ENCODE peak calls at places on chromosomes 13 and 19, in four cellular contexts. H is K562, J is H1, L is HepG2. Y is an unnamed sample.

GRCh38 chr19:12139309-12139708 is 841 bp downstream of the ZNF20 start:
- DNase-seq in H (no peak), J (no peak), L (no peak), Y (no peak)

GRCh38 chr13:109427695-109428094 is 358.7 kb downstream of the IRS2 start:
- DNase-seq in J (no peak), L (no peak), H (no peak), Y (no peak)

GRCh38 chr19:12284631-12285030 is 10.1 kb downstream of the ZNF44 start:
- DNase-seq in J (no peak), L (no peak), H (no peak), Y (no peak)

GRCh38 chr13:42333613-42334328 is 61.8 kb downstream of the AKAP11 start:
- DNase-seq in J (no peak), L (peak), H (no peak), Y (peak)

GRCh38 chr19:2962018-2962670 is 15.2 kb upstream of the TLE6 start:
- DNase-seq in L (peak), J (no peak), H (peak), Y (peak)

GRCh38 chr19:43589680-43590079 is 6.3 kb downstream of the IRGQ start:
- DNase-seq in J (no peak), L (no peak), H (no peak), Y (no peak)

GRCh38 chr13:40589285-40590109 is 76.9 kb downstream of the FOXO1 start:
- DNase-seq in L (peak), H (no peak), J (no peak), Y (peak)

GRCh38 chr19:15025237-15025636 is 24.0 kb upstream of the CASP14 start:
- DNase-seq in L (peak), J (no peak), H (peak), Y (no peak)

GRCh38 chr19:15120135-15121026 is 13.2 kb downstream of the SYDE1 start:
- DNase-seq in J (no peak), L (no peak), H (no peak), Y (no peak)

GRCh38 chr13:99124695-99125334 is 75.8 kb upstream of the UBAC2 start:
- DNase-seq in L (no peak), H (no peak), J (no peak), Y (peak)

GRCh38 chr19:13262450-13262849 is 112.2 kb downstream of the IER2 start:
- DNase-seq in J (no peak), L (peak), H (peak), Y (peak)

GRCh38 chr19:54470991-54471782 is 1.9 kb downstream of the CDC42EP5 start:
- DNase-seq in L (no peak), H (no peak), J (no peak), Y (peak)

GRCh38 chr13:112716841-112717520 is 27.1 kb downstream of the ATP11A start:
- DNase-seq in H (no peak), L (no peak), J (no peak), Y (no peak)

GRCh38 chr13:112719016-112719415 is 29.2 kb downstream of the ATP11A start:
- DNase-seq in H (no peak), L (no peak), J (no peak), Y (peak)

GRCh38 chr13:112719556-112719955 is 29.7 kb downstream of the ATP11A start:
- DNase-seq in H (no peak), L (no peak), J (no peak), Y (no peak)

GRCh38 chr13:112716461-112716820 is 26.6 kb downstream of the ATP11A start:
- DNase-seq in J (no peak), H (no peak), L (no peak), Y (no peak)

DNA sequence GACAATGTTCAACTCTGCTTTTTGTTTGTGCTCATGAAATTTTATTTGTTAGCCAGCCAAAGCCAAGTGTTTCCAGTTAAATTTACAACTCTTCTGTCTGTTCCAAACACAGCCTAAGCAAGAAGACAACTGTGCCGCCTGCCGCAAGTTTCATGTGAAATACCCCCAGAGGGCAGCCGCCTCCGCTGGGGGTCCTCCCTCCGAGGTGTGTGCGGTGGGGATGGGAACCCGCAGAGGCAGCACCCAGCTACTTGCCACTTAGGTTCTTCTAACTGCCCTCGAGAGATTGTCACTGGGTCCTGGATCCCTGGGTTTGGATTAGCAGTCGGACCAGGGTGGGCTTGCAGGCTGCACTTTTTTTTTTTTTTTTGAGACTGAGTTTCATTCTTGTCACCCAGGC is 28.5 kb downstream of the ATP11A start:
- DNase-seq in H (no peak), L (no peak), J (no peak), Y (no peak)
- TF ChIP-seq JUN in H (no peak), L (no peak), J (no peak), Y (no peak)

GRCh38 chr13:26484196-26484595 is 73.3 kb upstream of the WASF3 start:
- DNase-seq in J (no peak), L (no peak), H (no peak), Y (no peak)
- H3K9ac ChIP-seq in J (no peak), L (no peak), H (no peak), Y (no peak)

DNA sequence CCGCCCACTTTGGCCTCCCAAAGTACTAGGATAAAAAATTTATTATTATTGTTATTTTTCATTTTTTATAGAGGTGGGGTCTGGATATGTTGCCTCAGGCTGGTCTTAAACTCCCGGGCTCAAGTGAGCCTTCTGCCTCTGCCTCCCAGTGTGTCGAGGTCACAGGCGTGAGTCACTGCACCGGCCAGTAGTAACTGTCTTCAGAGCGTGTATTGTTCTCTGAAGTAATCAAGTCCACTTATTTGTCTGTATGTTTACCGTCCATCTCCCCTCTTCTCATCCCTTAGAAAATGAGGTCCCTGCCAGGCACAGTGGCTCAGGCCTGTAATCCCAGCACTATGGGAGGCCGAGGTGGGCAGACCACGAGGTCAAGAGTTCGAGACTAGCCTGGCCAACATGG is 18.2 kb upstream of the SULT2B1 start:
- DNase-seq in J (no peak), H (no peak), L (peak), Y (no peak)
- TF ChIP-seq JUN in J (no peak), H (no peak), L (no peak), Y (no peak)

DNA sequence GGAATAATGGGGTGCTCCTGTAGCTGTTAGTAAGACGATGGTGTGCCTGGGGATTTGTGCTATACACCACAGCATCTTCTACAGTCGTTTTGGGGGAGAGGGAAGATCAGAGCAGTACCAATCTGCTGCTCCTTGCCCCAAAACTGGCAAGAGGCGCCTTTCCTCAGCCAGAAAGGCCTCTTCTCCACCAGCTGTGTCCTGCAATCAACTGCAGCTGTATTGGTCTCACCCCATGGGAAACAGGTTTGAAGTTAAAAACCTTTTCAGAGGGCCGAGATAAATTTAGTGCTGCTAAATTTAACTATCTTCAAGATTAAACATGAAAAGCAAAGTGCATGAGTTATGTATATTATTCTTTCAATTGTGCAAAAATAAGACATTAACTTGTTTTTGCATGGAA is 1.2 kb upstream of the RNASEH2B start:
- DNase-seq in L (no peak), H (no peak), J (no peak), Y (no peak)
- H3K9ac ChIP-seq in L (no peak), H (no peak), J (no peak), Y (no peak)

GRCh38 chr13:24997367-24997967 is 98.5 kb upstream of the PABPC3 start:
- DNase-seq in J (no peak), L (peak), H (peak), Y (peak)
- TF ChIP-seq JUN in J (no peak), L (no peak), H (no peak), Y (no peak)

GRCh38 chr13:61417171-61417570 is 1.5 kb upstream of the PCDH20 start:
- DNase-seq in J (no peak), L (no peak), H (no peak), Y (no peak)

GRCh38 chr13:61414686-61415664 is 674 bp downstream of the PCDH20 start:
- DNase-seq in J (peak), L (peak), H (no peak), Y (peak)

GRCh38 chr13:61414136-61414535 is 1.5 kb downstream of the PCDH20 start:
- DNase-seq in J (no peak), H (no peak), L (no peak), Y (no peak)

GRCh38 chr13:61413572-61413971 is 2.1 kb downstream of the PCDH20 start:
- DNase-seq in H (no peak), J (no peak), L (no peak), Y (no peak)

GRCh38 chr13:61415749-61416148 is at the start of gene PCDH20:
- DNase-seq in H (no peak), L (no peak), J (no peak), Y (no peak)
- H3K9ac ChIP-seq in H (no peak), L (no peak), J (no peak), Y (no peak)

DNA sequence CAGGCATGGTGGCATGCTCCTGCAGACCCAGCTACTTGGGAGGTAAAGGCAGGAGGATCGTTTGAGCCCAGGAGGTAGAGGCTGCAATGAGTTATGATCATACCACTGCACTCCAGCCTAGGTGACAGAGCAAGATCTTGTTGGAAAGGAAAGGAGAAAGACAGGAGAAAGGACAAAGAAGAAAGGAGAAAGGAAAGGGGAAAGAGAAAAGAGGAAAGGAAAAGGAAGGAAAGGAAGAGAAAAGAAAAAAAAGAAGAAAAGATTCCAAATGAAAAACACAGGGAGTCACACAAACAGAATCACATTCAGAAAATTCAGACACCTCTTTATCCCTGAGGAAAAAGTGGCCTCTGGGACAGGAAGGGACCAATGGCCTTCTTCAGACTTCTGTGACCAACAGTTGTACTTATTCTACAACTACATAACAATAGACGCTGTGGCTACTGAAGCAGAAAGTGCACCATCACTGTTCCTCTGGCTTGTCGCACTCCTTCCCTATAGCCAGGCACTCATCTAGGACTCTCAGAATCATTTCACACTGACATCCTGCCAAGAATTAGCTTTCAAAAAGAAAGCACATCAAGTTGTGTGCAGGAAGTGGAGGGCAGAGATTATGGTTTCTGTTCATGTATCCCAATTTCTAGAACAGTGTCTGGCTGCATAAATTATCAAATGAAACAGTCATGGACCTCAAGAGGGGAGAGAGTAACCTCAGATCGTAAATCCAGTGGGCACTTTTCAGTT is 5.9 kb downstream of the MTMR6 start:
- DNase-seq in J (no peak), L (no peak), H (no peak), Y (no peak)
- TF ChIP-seq JUN in J (no peak), L (no peak), H (no peak), Y (no peak)

GRCh38 chr13:48411281-48412099 is 1.4 kb downstream of the LPAR6 start:
- DNase-seq in L (no peak), J (no peak), H (no peak), Y (peak)
- H3K9ac ChIP-seq in L (peak), J (no peak), H (no peak), Y (peak)